ENCODE peak calls at places on chromosomes 5 and 9, in seven cellular contexts. J, P, N, I, T, V and L are unnamed samples.

GRCh38 chr5:157955541-157956172 is 96.7 kb upstream of the CLINT1 start:
- DNase-seq in N (peak; percentile 76), P (no peak), I (no peak), J (no peak), V (no peak), T (no peak), L (no peak)

GRCh38 chr5:136526021-136526420 is 160.7 kb upstream of the TRPC7 start:
- DNase-seq in V (no peak), T (no peak), I (no peak), N (no peak), J (no peak), P (no peak), L (no peak)

GRCh38 chr5:179623906-179624741 is 653 bp upstream of the HNRNPH1 start:
- DNase-seq in T (no peak), N (peak; percentile 91), V (peak; percentile 89), J (peak; percentile 85), P (no peak), I (no peak), L (peak; percentile 34)

GRCh38 chr9:14198544-14199510 is 115.1 kb downstream of the NFIB start:
- DNase-seq in T (no peak), I (no peak), P (peak; percentile 45), N (no peak), V (no peak), J (no peak), L (no peak)

GRCh38 chr5:137858223-137858916 is 9.3 kb upstream of the MYOT start:
- DNase-seq in V (no peak), P (no peak), N (peak; percentile 13), I (peak; percentile 43), T (no peak), J (peak; percentile 7), L (no peak)

GRCh38 chr9:81814794-81815464 is 113.3 kb upstream of the SPATA31D4 start:
- DNase-seq in V (no peak), N (peak; percentile 20), J (no peak), I (no peak), P (no peak), T (no peak), L (no peak)

GRCh38 chr5:35657877-35658276 is 40.2 kb downstream of the SPEF2 start:
- DNase-seq in I (no peak), V (no peak), T (no peak), P (no peak), N (no peak), J (no peak), L (no peak)

GRCh38 chr9:135249711-135250110 is 162.2 kb downstream of the OLFM1 start:
- DNase-seq in J (no peak), I (no peak), V (no peak), T (no peak), P (no peak), N (no peak), L (no peak)

GRCh38 chr9:134666801-134667200 is 25.2 kb downstream of the COL5A1 start:
- DNase-seq in P (no peak), J (peak; percentile 74), V (no peak), N (peak; percentile 91), T (no peak), I (no peak), L (peak; percentile 11)

GRCh38 chr5:35698057-35698808 is 80.6 kb downstream of the SPEF2 start:
- DNase-seq in N (no peak), V (no peak), T (no peak), J (no peak), P (no peak), I (no peak), L (no peak)

GRCh38 chr9:127732444-127732843 is 2.6 kb downstream of the TOR2A start:
- DNase-seq in V (no peak), J (no peak), P (no peak), T (no peak), I (no peak), N (no peak), L (no peak)

GRCh38 chr5:174311531-174312269 is 266.2 kb downstream of the NSG2 start:
- DNase-seq in N (peak; percentile 76), P (peak; percentile 63), T (no peak), I (peak; percentile 78), J (peak; percentile 34), V (peak; percentile 70), L (peak; percentile 9)

GRCh38 chr9:136318111-136318768 is 9.1 kb upstream of the GPSM1 start:
- DNase-seq in V (no peak), N (no peak), T (no peak), J (no peak), P (no peak), I (no peak), L (no peak)